ENCODE peak calls at places on chromosome 17, in seven cellular contexts. One of them, this sample, is unnamed.

GRCh38 chr17:5516060-5516792 is 29.9 kb downstream of the MIS12 start:
- DNase-seq in CD4-positive, alpha-beta T cell: no peak
- DNase-seq in HCT116: peak
- DNase-seq in psoas muscle: no peak
- DNase-seq in brain microvascular endothelial cell: peak
- DNase-seq in uterus: no peak
- DNase-seq in upper lobe of left lung: no peak
- DNase-seq in this sample: no peak

GRCh38 chr17:46742539-46743270 is 75.8 kb downstream of the WNT3 start:
- DNase-seq in CD4-positive, alpha-beta T cell: no peak
- DNase-seq in HCT116: peak
- DNase-seq in psoas muscle: no peak
- DNase-seq in brain microvascular endothelial cell: peak
- DNase-seq in uterus: no peak
- DNase-seq in upper lobe of left lung: no peak
- DNase-seq in this sample: no peak

GRCh38 chr17:68290955-68291835 is at the start of the genes ARSG and SLC16A6:
- DNase-seq in CD4-positive, alpha-beta T cell: peak
- DNase-seq in HCT116: peak
- DNase-seq in psoas muscle: peak
- DNase-seq in brain microvascular endothelial cell: peak
- DNase-seq in uterus: peak
- DNase-seq in upper lobe of left lung: peak
- DNase-seq in this sample: peak

GRCh38 chr17:78179372-78179771 is 7.5 kb downstream of the TK1 start:
- DNase-seq in CD4-positive, alpha-beta T cell: no peak
- DNase-seq in HCT116: no peak
- DNase-seq in psoas muscle: peak
- DNase-seq in brain microvascular endothelial cell: peak
- DNase-seq in uterus: peak
- DNase-seq in upper lobe of left lung: no peak
- DNase-seq in this sample: no peak

GRCh38 chr17:82849076-82849945 is 9.5 kb upstream of the ZNF750 start:
- DNase-seq in CD4-positive, alpha-beta T cell: no peak
- DNase-seq in HCT116: no peak
- DNase-seq in psoas muscle: no peak
- DNase-seq in brain microvascular endothelial cell: no peak
- DNase-seq in uterus: no peak
- DNase-seq in upper lobe of left lung: no peak
- DNase-seq in this sample: no peak

GRCh38 chr17:2397247-2398171 is 3.4 kb downstream of the MNT start:
- DNase-seq in CD4-positive, alpha-beta T cell: no peak
- DNase-seq in HCT116: no peak
- DNase-seq in psoas muscle: no peak
- DNase-seq in brain microvascular endothelial cell: no peak
- DNase-seq in uterus: no peak
- DNase-seq in upper lobe of left lung: no peak
- DNase-seq in this sample: no peak

GRCh38 chr17:27635275-27635823 is 4.4 kb downstream of the LGALS9 start:
- DNase-seq in CD4-positive, alpha-beta T cell: no peak
- DNase-seq in HCT116: no peak
- DNase-seq in psoas muscle: no peak
- DNase-seq in brain microvascular endothelial cell: no peak
- DNase-seq in uterus: no peak
- DNase-seq in upper lobe of left lung: no peak
- DNase-seq in this sample: no peak

GRCh38 chr17:7004398-7005253 is 7.8 kb upstream of the RNASEK start:
- DNase-seq in CD4-positive, alpha-beta T cell: no peak
- DNase-seq in HCT116: peak
- DNase-seq in psoas muscle: no peak
- DNase-seq in brain microvascular endothelial cell: peak
- DNase-seq in uterus: no peak
- DNase-seq in upper lobe of left lung: no peak
- DNase-seq in this sample: no peak

GRCh38 chr17:67435122-67435521 is 58.0 kb downstream of the PITPNC1 start:
- DNase-seq in CD4-positive, alpha-beta T cell: peak
- DNase-seq in HCT116: no peak
- DNase-seq in psoas muscle: no peak
- DNase-seq in brain microvascular endothelial cell: no peak
- DNase-seq in uterus: no peak
- DNase-seq in upper lobe of left lung: no peak
- DNase-seq in this sample: no peak

GRCh38 chr17:81884520-81884919 is 6.9 kb downstream of the ALYREF start:
- DNase-seq in CD4-positive, alpha-beta T cell: no peak
- DNase-seq in HCT116: no peak
- DNase-seq in psoas muscle: no peak
- DNase-seq in brain microvascular endothelial cell: no peak
- DNase-seq in uterus: no peak
- DNase-seq in upper lobe of left lung: no peak
- DNase-seq in this sample: no peak

GRCh38 chr17:50565559-50566350 is 5.2 kb downstream of the CACNA1G start:
- DNase-seq in CD4-positive, alpha-beta T cell: no peak
- DNase-seq in HCT116: no peak
- DNase-seq in psoas muscle: no peak
- DNase-seq in brain microvascular endothelial cell: no peak
- DNase-seq in uterus: no peak
- DNase-seq in upper lobe of left lung: no peak
- DNase-seq in this sample: peak
- H3K27ac ChIP-seq in CD4-positive, alpha-beta T cell: no peak
- H3K27ac ChIP-seq in HCT116: no peak
- H3K27ac ChIP-seq in psoas muscle: no peak
- H3K27ac ChIP-seq in brain microvascular endothelial cell: no peak
- H3K27ac ChIP-seq in uterus: peak
- H3K27ac ChIP-seq in upper lobe of left lung: no peak
- H3K27ac ChIP-seq in this sample: peak

DNA sequence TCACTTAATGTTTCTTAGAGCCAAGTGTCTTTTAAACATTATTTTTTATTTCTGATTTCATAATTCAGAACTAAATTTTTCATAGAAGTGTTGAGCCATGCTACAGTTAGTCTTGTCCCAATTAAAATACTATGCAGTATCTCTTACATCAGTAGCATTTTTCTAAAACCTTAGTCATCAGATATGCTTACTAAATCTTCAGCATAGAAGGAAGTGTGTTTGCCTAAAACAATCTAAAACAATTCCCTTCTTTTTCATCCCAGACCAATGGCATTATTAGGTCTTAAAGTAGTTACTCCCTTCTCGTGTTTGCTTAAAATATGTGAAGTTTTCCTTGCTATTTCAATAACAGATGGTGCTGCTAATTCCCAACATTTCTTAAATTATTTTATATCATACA is 13.6 kb upstream of the BCAS3 start:
- DNase-seq in CD4-positive, alpha-beta T cell: no peak
- DNase-seq in HCT116: no peak
- DNase-seq in psoas muscle: no peak
- DNase-seq in brain microvascular endothelial cell: no peak
- DNase-seq in uterus: no peak
- DNase-seq in upper lobe of left lung: no peak
- DNase-seq in this sample: no peak
- H3K27ac ChIP-seq in CD4-positive, alpha-beta T cell: no peak
- H3K27ac ChIP-seq in HCT116: no peak
- H3K27ac ChIP-seq in psoas muscle: no peak
- H3K27ac ChIP-seq in brain microvascular endothelial cell: no peak
- H3K27ac ChIP-seq in uterus: no peak
- H3K27ac ChIP-seq in upper lobe of left lung: no peak
- H3K27ac ChIP-seq in this sample: no peak

GRCh38 chr17:16377804-16378400 is 3.0 kb upstream of the UBB start:
- DNase-seq in CD4-positive, alpha-beta T cell: no peak
- DNase-seq in HCT116: no peak
- DNase-seq in psoas muscle: no peak
- DNase-seq in brain microvascular endothelial cell: peak
- DNase-seq in uterus: no peak
- DNase-seq in upper lobe of left lung: no peak
- DNase-seq in this sample: no peak
- H3K27ac ChIP-seq in CD4-positive, alpha-beta T cell: no peak
- H3K27ac ChIP-seq in HCT116: no peak
- H3K27ac ChIP-seq in psoas muscle: peak
- H3K27ac ChIP-seq in brain microvascular endothelial cell: no peak
- H3K27ac ChIP-seq in uterus: no peak
- H3K27ac ChIP-seq in upper lobe of left lung: peak
- H3K27ac ChIP-seq in this sample: peak

DNA sequence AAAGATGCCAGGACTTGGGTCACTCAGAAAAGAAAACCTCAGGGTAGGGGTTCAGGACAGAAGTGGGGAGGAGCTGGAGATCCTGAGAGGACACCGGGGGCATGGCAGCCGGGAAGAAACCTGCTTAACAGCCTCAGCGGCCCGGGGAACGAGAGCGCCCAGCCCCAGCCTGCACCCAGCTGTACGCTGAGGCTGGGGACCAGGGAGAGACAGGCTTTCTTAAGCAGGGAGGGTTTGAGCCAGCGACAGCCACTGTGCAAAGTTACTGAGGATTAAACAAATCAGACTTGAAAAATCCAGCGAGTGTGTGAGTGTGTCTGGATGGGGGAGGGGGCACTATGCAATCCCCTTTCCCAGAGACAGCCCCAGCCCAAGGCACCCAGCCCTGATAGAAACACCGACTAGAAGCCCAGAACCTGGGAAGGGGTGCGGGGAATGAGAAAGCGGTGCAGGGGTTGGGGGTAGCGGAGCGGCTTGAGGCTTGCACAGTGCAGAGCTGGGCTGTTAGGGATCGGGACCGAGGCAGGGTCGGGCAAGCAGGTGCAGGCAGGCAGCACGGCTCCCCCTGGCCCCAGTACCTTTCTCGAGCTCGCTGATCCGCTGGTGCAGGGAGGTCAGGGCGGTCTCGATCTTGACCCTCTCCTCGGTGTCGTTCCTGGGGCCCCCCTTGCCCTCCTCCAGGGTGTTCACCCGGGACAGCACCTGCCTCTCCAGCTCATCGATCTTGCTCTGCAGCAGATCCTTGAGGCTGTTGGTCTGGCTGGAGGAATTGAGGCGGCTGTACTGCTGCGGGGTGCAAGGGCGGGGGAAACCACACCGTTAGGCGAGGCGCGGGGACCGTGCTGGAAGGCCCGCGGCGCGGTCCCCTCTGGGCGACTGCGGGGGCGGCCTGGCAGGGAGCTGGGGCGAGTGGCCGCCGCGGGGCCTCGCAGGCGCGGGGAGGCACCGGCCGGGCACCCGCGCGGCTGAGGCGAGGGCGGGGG is 1.2 kb downstream of the NPTX1 start:
- DNase-seq in CD4-positive, alpha-beta T cell: no peak
- DNase-seq in HCT116: no peak
- DNase-seq in psoas muscle: no peak
- DNase-seq in brain microvascular endothelial cell: no peak
- DNase-seq in uterus: no peak
- DNase-seq in upper lobe of left lung: peak
- DNase-seq in this sample: no peak
- H3K27ac ChIP-seq in CD4-positive, alpha-beta T cell: no peak
- H3K27ac ChIP-seq in HCT116: no peak
- H3K27ac ChIP-seq in psoas muscle: no peak
- H3K27ac ChIP-seq in brain microvascular endothelial cell: no peak
- H3K27ac ChIP-seq in uterus: no peak
- H3K27ac ChIP-seq in upper lobe of left lung: no peak
- H3K27ac ChIP-seq in this sample: no peak

GRCh38 chr17:51257150-51258081 is 2.4 kb downstream of the MBTD1 start:
- DNase-seq in CD4-positive, alpha-beta T cell: no peak
- DNase-seq in HCT116: no peak
- DNase-seq in psoas muscle: no peak
- DNase-seq in brain microvascular endothelial cell: no peak
- DNase-seq in uterus: no peak
- DNase-seq in upper lobe of left lung: no peak
- DNase-seq in this sample: no peak
- H3K27ac ChIP-seq in CD4-positive, alpha-beta T cell: no peak
- H3K27ac ChIP-seq in HCT116: no peak
- H3K27ac ChIP-seq in psoas muscle: no peak
- H3K27ac ChIP-seq in brain microvascular endothelial cell: no peak
- H3K27ac ChIP-seq in uterus: no peak
- H3K27ac ChIP-seq in upper lobe of left lung: no peak
- H3K27ac ChIP-seq in this sample: no peak

GRCh38 chr17:17951524-17951923 is 20.7 kb downstream of the TOM1L2 start:
- DNase-seq in CD4-positive, alpha-beta T cell: no peak
- DNase-seq in HCT116: no peak
- DNase-seq in psoas muscle: no peak
- DNase-seq in brain microvascular endothelial cell: no peak
- DNase-seq in uterus: no peak
- DNase-seq in upper lobe of left lung: no peak
- DNase-seq in this sample: no peak
- H3K27ac ChIP-seq in CD4-positive, alpha-beta T cell: no peak
- H3K27ac ChIP-seq in HCT116: no peak
- H3K27ac ChIP-seq in psoas muscle: no peak
- H3K27ac ChIP-seq in brain microvascular endothelial cell: no peak
- H3K27ac ChIP-seq in uterus: no peak
- H3K27ac ChIP-seq in upper lobe of left lung: no peak
- H3K27ac ChIP-seq in this sample: no peak

GRCh38 chr17:80716986-80717385 is 172.3 kb downstream of the RPTOR start:
- DNase-seq in CD4-positive, alpha-beta T cell: no peak
- DNase-seq in HCT116: no peak
- DNase-seq in psoas muscle: no peak
- DNase-seq in brain microvascular endothelial cell: no peak
- DNase-seq in uterus: no peak
- DNase-seq in upper lobe of left lung: no peak
- DNase-seq in this sample: no peak
- H3K27ac ChIP-seq in CD4-positive, alpha-beta T cell: no peak
- H3K27ac ChIP-seq in HCT116: no peak
- H3K27ac ChIP-seq in psoas muscle: no peak
- H3K27ac ChIP-seq in brain microvascular endothelial cell: no peak
- H3K27ac ChIP-seq in uterus: no peak
- H3K27ac ChIP-seq in upper lobe of left lung: no peak
- H3K27ac ChIP-seq in this sample: no peak

GRCh38 chr17:79306688-79307323 is 232.2 kb downstream of the ENGASE start:
- DNase-seq in CD4-positive, alpha-beta T cell: no peak
- DNase-seq in HCT116: no peak
- DNase-seq in psoas muscle: peak
- DNase-seq in brain microvascular endothelial cell: no peak
- DNase-seq in uterus: peak
- DNase-seq in upper lobe of left lung: peak
- DNase-seq in this sample: no peak
- H3K27ac ChIP-seq in CD4-positive, alpha-beta T cell: no peak
- H3K27ac ChIP-seq in HCT116: no peak
- H3K27ac ChIP-seq in psoas muscle: peak
- H3K27ac ChIP-seq in brain microvascular endothelial cell: no peak
- H3K27ac ChIP-seq in uterus: peak
- H3K27ac ChIP-seq in upper lobe of left lung: no peak
- H3K27ac ChIP-seq in this sample: no peak